ENCODE peak calls at places on chromosomes 7 and 10, in ten cellular contexts. D is AG04450, I is retina, S is HL-60, T is HuH-7, O is midbrain, J is ovary, W is SK-MEL-5, P is germinal center, C is KBM-7. Q is an unnamed sample.

GRCh38 chr7:108455524-108455832 is 758 bp downstream of the NRCAM start:
- DNase-seq in J (no peak), T (no peak), W (no peak), S (no peak), I (no peak), P (peak), C (no peak), O (peak), D (no peak), Q (no peak)

GRCh38 chr7:75951506-75951905 is 36.6 kb downstream of the POR start:
- DNase-seq in O (no peak), D (peak), J (no peak), I (no peak), W (no peak), C (peak), S (peak), T (peak), P (no peak), Q (peak)

GRCh38 chr7:106139253-106140251 is 27.4 kb upstream of the SYPL1 start:
- DNase-seq in D (no peak), P (no peak), T (no peak), S (no peak), J (no peak), I (peak), O (no peak), W (no peak), C (no peak), Q (no peak)

GRCh38 chr7:151556592-151556991 is 36.9 kb upstream of the RHEB start:
- DNase-seq in I (no peak), C (no peak), W (no peak), P (no peak), J (no peak), S (no peak), O (no peak), D (no peak), T (no peak), Q (no peak)

GRCh38 chr10:26430641-26431163 is 7.4 kb upstream of the APBB1IP start:
- DNase-seq in W (no peak), T (no peak), C (peak), I (no peak), S (no peak), J (no peak), O (peak), D (no peak), P (peak), Q (no peak)

GRCh38 chr7:151719031-151719894 is 157.7 kb downstream of the PRKAG2 start:
- DNase-seq in S (no peak), J (no peak), O (no peak), P (no peak), C (no peak), D (no peak), I (no peak), W (no peak), T (no peak), Q (no peak)

GRCh38 chr7:2520131-2520807 is 695 bp downstream of the LFNG start:
- DNase-seq in S (peak), D (no peak), J (no peak), P (peak), O (no peak), W (peak), T (peak), I (peak), C (no peak), Q (no peak)

GRCh38 chr7:20409961-20410360 is 79.3 kb downstream of the ITGB8 start:
- DNase-seq in P (no peak), W (no peak), D (no peak), S (no peak), T (no peak), J (no peak), I (no peak), C (no peak), O (no peak), Q (no peak)

GRCh38 chr7:94031865-94032264 is 27.7 kb upstream of the BET1 start:
- DNase-seq in S (no peak), P (no peak), D (no peak), W (no peak), J (no peak), O (no peak), I (no peak), T (no peak), C (no peak), Q (no peak)

GRCh38 chr10:95809370-95810197 is 53.6 kb downstream of the ENTPD1 start:
- DNase-seq in W (no peak), I (no peak), O (no peak), S (no peak), J (no peak), C (no peak), P (no peak), T (no peak), D (no peak), Q (no peak)

GRCh38 chr7:55546826-55547225 is 25.5 kb downstream of the VOPP1 start:
- DNase-seq in P (no peak), O (peak), J (peak), C (no peak), W (peak), D (no peak), T (no peak), S (peak), I (peak), Q (peak)

GRCh38 chr7:44965441-44965903 is 13.3 kb downstream of the MYO1G start:
- DNase-seq in T (no peak), S (no peak), J (peak), D (no peak), O (no peak), C (no peak), W (no peak), P (no peak), I (no peak), Q (no peak)

GRCh38 chr10:13774303-13774893 is 187.6 kb downstream of the PRPF18 start:
- DNase-seq in J (no peak), I (no peak), W (no peak), P (no peak), D (no peak), O (no peak), T (no peak), C (no peak), S (no peak), Q (no peak)

GRCh38 chr7:2971914-2972530 is 71.6 kb downstream of the CARD11 start:
- DNase-seq in T (no peak), P (no peak), W (no peak), D (no peak), O (no peak), I (no peak), C (peak), J (no peak), S (no peak), Q (no peak)

GRCh38 chr7:140067052-140067451 is 4.3 kb upstream of the PARP12 start:
- DNase-seq in O (no peak), W (no peak), J (no peak), P (no peak), S (no peak), C (no peak), D (no peak), I (no peak), T (no peak), Q (no peak)

GRCh38 chr7:51249187-51249945 is 67.2 kb downstream of the COBL start:
- DNase-seq in P (no peak), C (no peak), S (no peak), W (no peak), T (no peak), J (no peak), O (no peak), I (no peak), D (no peak), Q (no peak)

GRCh38 chr10:120749032-120749431 is 102.1 kb upstream of the WDR11 start:
- DNase-seq in C (no peak), P (no peak), O (no peak), W (no peak), J (no peak), D (no peak), S (no peak), T (no peak), I (no peak), Q (no peak)

GRCh38 chr10:121848082-121848481 is 79.7 kb downstream of the ATE1 start:
- DNase-seq in T (no peak), S (no peak), P (no peak), W (no peak), J (no peak), D (no peak), O (no peak), I (no peak), C (no peak), Q (no peak)

GRCh38 chr10:43324847-43325246 is 46.6 kb upstream of the FXYD4 start:
- DNase-seq in D (no peak), T (no peak), S (no peak), P (no peak), W (no peak), J (no peak), C (no peak), I (no peak), O (no peak), Q (no peak)

GRCh38 chr10:99908512-99908911 is 101.2 kb downstream of the DNMBP start:
- DNase-seq in J (no peak), S (no peak), I (no peak), W (no peak), D (no peak), P (no peak), O (no peak), C (peak), T (no peak), Q (peak)

GRCh38 chr10:19756919-19757318 is 59.3 kb upstream of the PLXDC2 start:
- DNase-seq in S (no peak), P (no peak), O (no peak), W (peak), C (no peak), J (no peak), T (no peak), I (no peak), D (no peak), Q (no peak)

GRCh38 chr10:86399879-86400704 is 33.5 kb upstream of the GRID1 start:
- DNase-seq in C (peak), W (peak), D (peak), P (peak), T (peak), I (peak), O (peak), J (peak), S (peak), Q (peak)

GRCh38 chr7:26087321-26088091 is 64.5 kb upstream of the NFE2L3 start:
- DNase-seq in J (no peak), T (no peak), I (no peak), W (no peak), P (no peak), O (no peak), D (no peak), C (no peak), S (no peak), Q (peak)

GRCh38 chr10:11909618-11910017 is 86.5 kb downstream of the PROSER2 start:
- DNase-seq in W (no peak), P (no peak), T (no peak), C (no peak), J (no peak), I (no peak), D (no peak), S (no peak), O (no peak), Q (no peak)

GRCh38 chr10:31602541-31603244 is 283.7 kb downstream of the ZEB1 start:
- DNase-seq in O (peak), S (no peak), T (peak), I (peak), D (no peak), W (peak), C (no peak), P (no peak), J (peak), Q (no peak)

GRCh38 chr10:28147706-28148105 is 148.8 kb upstream of the ODAD2 start:
- DNase-seq in P (no peak), O (no peak), J (no peak), I (no peak), W (peak), S (no peak), D (no peak), C (no peak), T (no peak), Q (no peak)

GRCh38 chr7:7516156-7516555 is 19.5 kb downstream of the COL28A1 start:
- DNase-seq in I (no peak), W (peak), J (no peak), S (no peak), C (no peak), O (no peak), T (no peak), P (no peak), D (no peak), Q (no peak)

GRCh38 chr10:44203535-44203934 is 181.4 kb downstream of the CXCL12 start:
- DNase-seq in T (no peak), P (no peak), O (no peak), J (no peak), I (no peak), D (no peak), C (no peak), S (no peak), W (no peak), Q (no peak)

Q was measured in epithelial cell of prostate.